ENCODE peak calls at places on chromosomes 5 and 9, in five cellular contexts. F is thyroid gland, P is body of pancreas, U is adrenal gland, L is uterus. G is an unnamed sample.

GRCh38 chr9:89842267-89842768 is 237.5 kb downstream of the GADD45G start:
- DNase-seq in P (peak; percentile 61), F (peak; percentile 46), U (no peak), L (no peak), G (no peak)

GRCh38 chr9:107243757-107244156 is 39.3 kb upstream of the RAD23B start:
- DNase-seq in F (no peak), L (no peak), U (no peak), P (peak; percentile 76), G (no peak)

GRCh38 chr5:35029333-35029732 is 18.4 kb downstream of the AGXT2 start:
- DNase-seq in U (no peak), P (no peak), F (no peak), L (no peak), G (no peak)

GRCh38 chr5:10548418-10549122 is 15.3 kb upstream of the ANKRD33B start:
- DNase-seq in F (no peak), P (no peak), U (no peak), L (no peak), G (no peak)

GRCh38 chr9:137049544-137050449 is 3.8 kb upstream of the NPDC1 start:
- DNase-seq in U (peak; percentile 61), L (no peak), F (peak; percentile 34), P (peak; percentile 88), G (peak; percentile 66)

GRCh38 chr5:172123269-172123692 is 64.7 kb downstream of the STK10 start:
- DNase-seq in L (no peak), F (peak; percentile 47), P (peak; percentile 57), U (peak; percentile 93), G (peak; percentile 76)

GRCh38 chr9:93648836-93649235 is 72.5 kb downstream of the PHF2 start:
- DNase-seq in L (peak; percentile 5), U (peak; percentile 4), P (no peak), F (no peak), G (no peak)

GRCh38 chr9:35923927-35924763 is 14.9 kb downstream of the SPAAR start:
- DNase-seq in F (peak; percentile 68), U (peak; percentile 66), L (peak; percentile 74), P (no peak), G (peak; percentile 51)

GRCh38 chr9:20446248-20446647 is 176.1 kb downstream of the MLLT3 start:
- DNase-seq in U (no peak), L (no peak), P (no peak), F (no peak), G (no peak)

GRCh38 chr5:177366528-177367322 is 9.0 kb downstream of the RGS14 start:
- DNase-seq in P (peak; percentile 97), L (peak; percentile 94), F (peak; percentile 97), U (peak; percentile 93), G (peak; percentile 90)
- TF ChIP-seq POLR2A in P (peak; percentile 31), L (peak; percentile 49), F (peak; percentile 72), U (no peak), G (peak; percentile 25)

DNA sequence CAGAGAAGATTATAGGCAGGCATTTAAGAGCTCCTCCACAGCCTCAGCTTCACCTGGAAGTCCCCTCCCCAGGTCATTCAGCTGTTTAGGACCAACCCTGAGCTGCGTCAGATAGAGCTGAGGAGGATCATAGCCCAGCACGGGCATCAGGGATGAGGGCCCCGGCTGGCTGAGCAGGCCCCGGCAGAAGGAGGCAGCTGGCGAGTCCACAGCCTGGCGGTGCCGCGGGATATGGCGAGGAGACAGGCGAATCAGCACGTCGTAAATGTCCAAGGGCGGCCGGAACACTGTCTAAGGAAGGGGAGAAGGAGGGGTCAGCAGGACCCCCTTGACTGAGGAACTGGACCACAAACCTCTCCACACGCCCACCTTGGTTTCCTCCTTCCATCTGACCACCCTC is 10.6 kb downstream of the NOL6 start:
- DNase-seq in U (no peak), L (no peak), P (no peak), F (no peak), G (no peak)
- H3K36me3 ChIP-seq in U (no peaks in the 10 kb centered on the region), L (no peaks in the 10 kb centered on the region), P (peaks cover 18% of the 10 kb centered on the region), F (peaks cover 64% of the 10 kb centered on the region), G (peaks cover 31% of the 10 kb centered on the region)

GRCh38 chr5:89435347-89435746 is 552.4 kb upstream of the MEF2C start:
- DNase-seq in L (no peak), P (no peak), U (no peak), F (no peak), G (no peak)
- TF ChIP-seq POLR2A in L (no peak), P (no peak), U (no peak), F (no peak), G (no peak)

GRCh38 chr5:126830061-126830460 is 53.1 kb downstream of the LMNB1 start:
- DNase-seq in U (no peak), P (no peak), L (no peak), F (no peak), G (no peak)
- H3K36me3 ChIP-seq in U (no peaks in the 10 kb centered on the region), P (no peaks in the 10 kb centered on the region), L (no peaks in the 10 kb centered on the region), F (no peaks in the 10 kb centered on the region), G (peaks cover 4% of the 10 kb centered on the region)

GRCh38 chr5:43484049-43484849 is 584 bp upstream of the TMEM267 start:
- DNase-seq in L (peak; percentile 81), F (peak; percentile 89), U (peak; percentile 86), P (peak; percentile 85), G (peak; percentile 88)
- TF ChIP-seq POLR2A in L (no peak), F (peak; percentile 18), U (no peak), P (peak; percentile 38), G (no peak)

GRCh38 chr5:14879393-14879792 is 7.8 kb upstream of the ANKH start:
- DNase-seq in P (no peak), U (no peak), F (no peak), L (no peak), G (no peak)
- H3K36me3 ChIP-seq in P (no peaks in the 10 kb centered on the region), U (no peaks in the 10 kb centered on the region), F (no peaks in the 10 kb centered on the region), L (no peaks in the 10 kb centered on the region), G (no peaks in the 10 kb centered on the region)

DNA sequence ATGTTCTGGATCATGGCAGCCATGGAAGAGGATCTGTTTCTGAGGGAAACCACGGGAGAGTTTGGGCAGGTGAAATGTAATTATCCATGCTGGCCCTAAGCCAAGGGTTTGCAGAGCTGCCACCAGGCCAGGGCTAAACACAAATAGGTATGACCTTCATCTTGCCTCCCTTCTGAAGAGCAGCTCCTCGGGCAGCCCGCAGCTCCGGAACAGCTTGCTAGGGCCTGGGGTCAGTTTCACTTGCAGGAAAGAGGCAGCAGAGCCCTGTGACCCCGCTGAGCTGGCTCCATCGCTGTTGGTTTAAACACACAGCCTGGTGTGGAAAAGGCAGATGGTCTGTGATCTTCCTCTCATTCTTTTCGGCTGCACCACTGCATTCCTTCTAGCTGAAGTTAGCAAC is 141.4 kb downstream of the TMEM38B start:
- DNase-seq in U (no peak), F (no peak), P (peak; percentile 9), L (no peak), G (no peak)
- TF ChIP-seq POLR2A in U (no peak), F (no peak), P (no peak), L (no peak), G (no peak)

GRCh38 chr9:4864698-4865097 is 72.0 kb downstream of the RCL1 start:
- DNase-seq in U (no peak), P (no peak), F (no peak), L (no peak), G (no peak)
- H3K36me3 ChIP-seq in U (no peaks in the 10 kb centered on the region), P (no peaks in the 10 kb centered on the region), F (no peaks in the 10 kb centered on the region), L (no peaks in the 10 kb centered on the region), G (peaks cover 16% of the 10 kb centered on the region)

GRCh38 chr9:129070670-129071525 is 10.0 kb upstream of the DOLPP1 start:
- DNase-seq in F (no peak), P (no peak), L (no peak), U (no peak), G (no peak)
- TF ChIP-seq POLR2A in F (no peak), P (no peak), L (no peak), U (no peak), G (no peak)

GRCh38 chr5:142310803-142311202 is 14.0 kb downstream of the SPRY4 start:
- DNase-seq in U (no peak), L (no peak), F (no peak), P (no peak), G (no peak)
- H3K36me3 ChIP-seq in U (no peaks in the 10 kb centered on the region), L (no peaks in the 10 kb centered on the region), F (peaks cover 17% of the 10 kb centered on the region), P (no peaks in the 10 kb centered on the region), G (no peaks in the 10 kb centered on the region)